ENCODE peak calls at places on chromosomes 6 and 20, in ten cellular contexts. K, H, F, M, U, R, C, A, W and J are unnamed samples.

GRCh38 chr20:5781798-5782750 is 31.9 kb downstream of the SHLD1 start:
- DNase-seq in F (no peak), U (no peak), M (no peak), A (peak), C (no peak), R (no peak), W (no peak), K (peak), H (no peak), J (no peak)

GRCh38 chr20:54194724-54195438 is 13.0 kb upstream of the PFDN4 start:
- DNase-seq in H (no peak), K (no peak), A (no peak), M (no peak), W (peak), C (no peak), U (peak), R (no peak), F (no peak), J (no peak)

GRCh38 chr6:34618430-34619182 is 62.5 kb upstream of the SPDEF start:
- DNase-seq in M (no peak), C (no peak), R (no peak), A (no peak), K (no peak), H (no peak), U (no peak), F (no peak), W (no peak), J (no peak)

GRCh38 chr6:28322661-28323060 is 13.3 kb downstream of the ZSCAN31 start:
- DNase-seq in F (no peak), H (no peak), C (no peak), M (no peak), K (no peak), A (no peak), R (no peak), W (no peak), U (no peak), J (no peak)

GRCh38 chr6:133191323-133191722 is 49.8 kb upstream of the EYA4 start:
- DNase-seq in M (no peak), F (no peak), U (no peak), H (no peak), W (no peak), C (no peak), K (no peak), R (no peak), A (no peak), J (no peak)

GRCh38 chr6:26003102-26003694 is 40.6 kb downstream of the TRIM38 start:
- DNase-seq in A (peak), H (peak), R (no peak), M (peak), C (peak), U (peak), W (peak), K (peak), F (no peak), J (peak)

GRCh38 chr6:11363881-11364576 is 131.6 kb upstream of the NEDD9 start:
- DNase-seq in U (no peak), H (no peak), W (no peak), R (no peak), M (no peak), C (no peak), A (no peak), K (no peak), F (no peak), J (no peak)

GRCh38 chr6:165404703-165405102 is 95.3 kb upstream of the C6orf118 start:
- DNase-seq in A (no peak), C (no peak), W (no peak), R (no peak), M (no peak), U (peak), H (no peak), F (no peak), K (no peak), J (no peak)

GRCh38 chr6:113876654-113877053 is 19.5 kb downstream of the MARCKS start:
- DNase-seq in W (no peak), M (no peak), R (no peak), K (no peak), C (no peak), A (no peak), F (no peak), U (peak), H (no peak), J (no peak)

GRCh38 chr6:53244532-53244931 is 95.9 kb upstream of the GCM1 start:
- DNase-seq in M (no peak), C (no peak), K (no peak), A (no peak), U (no peak), F (no peak), R (no peak), H (no peak), W (no peak), J (no peak)

GRCh38 chr6:136411028-136411329 is 121.3 kb upstream of the BCLAF1 start:
- DNase-seq in M (no peak), A (no peak), K (no peak), C (no peak), W (no peak), R (no peak), F (no peak), H (no peak), U (no peak), J (no peak)

GRCh38 chr20:41318271-41318649 is 729 bp upstream of the ZHX3 start:
- DNase-seq in C (no peak), W (no peak), A (peak), H (no peak), R (no peak), M (no peak), U (no peak), K (no peak), F (no peak), J (no peak)

GRCh38 chr6:84687487-84687886 is 76.9 kb downstream of the TBX18 start:
- DNase-seq in W (no peak), M (no peak), R (no peak), U (no peak), H (no peak), A (no peak), K (no peak), C (no peak), F (no peak), J (no peak)

GRCh38 chr6:11432713-11433450 is 104.7 kb upstream of the TMEM170B start:
- DNase-seq in U (peak), W (peak), F (no peak), C (no peak), M (no peak), H (no peak), R (no peak), K (no peak), A (no peak), J (no peak)

GRCh38 chr20:1567392-1568165 is 10.1 kb upstream of the SIRPD start:
- DNase-seq in A (no peak), K (no peak), U (peak), R (no peak), H (no peak), F (no peak), W (no peak), C (no peak), M (no peak), J (no peak)

GRCh38 chr6:43943781-43944250 is 173.8 kb downstream of the VEGFA start:
- DNase-seq in H (peak), K (no peak), R (no peak), W (no peak), C (no peak), M (no peak), A (peak), U (no peak), F (peak), J (peak)

GRCh38 chr6:110395221-110395620 is 20.2 kb downstream of the DDO start:
- DNase-seq in W (no peak), A (no peak), R (no peak), H (no peak), M (no peak), K (no peak), C (no peak), F (no peak), U (no peak), J (peak)

DNA sequence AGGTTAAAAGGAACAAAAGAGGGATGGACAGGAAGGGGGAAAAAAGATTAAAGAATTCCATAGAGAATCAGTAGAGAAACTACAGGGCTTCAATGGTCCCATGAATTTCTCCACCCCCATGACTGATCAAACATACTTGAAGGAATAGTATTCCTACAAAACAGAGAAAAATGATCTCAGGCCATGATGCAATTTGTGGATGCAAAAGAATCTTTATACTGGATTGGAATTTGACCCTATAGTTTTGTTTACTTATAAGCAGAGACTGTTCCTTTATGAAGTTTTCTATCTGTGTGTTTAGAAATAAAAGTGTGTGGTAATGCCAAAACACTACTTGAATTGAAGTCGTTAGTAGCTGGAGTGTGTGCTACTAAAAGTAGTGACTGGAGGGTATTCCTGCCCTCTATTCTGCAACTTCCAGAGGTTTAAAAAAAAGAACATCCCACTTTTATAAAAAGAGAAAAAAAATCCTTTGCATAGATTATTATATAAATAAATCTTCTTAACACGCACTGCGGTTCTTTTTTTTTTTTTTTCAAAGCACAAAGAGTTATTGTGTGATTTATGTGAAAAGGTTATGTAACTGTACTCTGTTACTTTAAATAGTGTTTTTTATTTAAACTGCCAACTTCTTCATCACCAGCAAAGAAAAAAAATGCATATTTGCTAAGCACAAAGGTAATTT is 214.4 kb upstream of the CITED2 start:
- DNase-seq in A (no peak), K (no peak), M (no peak), H (no peak), F (no peak), W (no peak), C (no peak), R (no peak), U (peak), J (no peak)
- H3K4me3 ChIP-seq in A (no peak), K (no peak), M (no peak), H (no peak), F (no peak), W (no peak), C (no peak), R (no peak), U (no peak), J (no peak)

GRCh38 chr6:33147807-33148666 is 44.2 kb downstream of the COL11A2 start:
- DNase-seq in K (no peak), U (peak), R (no peak), A (no peak), F (no peak), C (peak), W (no peak), M (peak), H (no peak), J (peak)
- TF ChIP-seq CTCF in K (no peak), U (peak), R (peak), A (no peak), F (peak), C (peak), W (peak), M (peak), H (peak), J (peak)

GRCh38 chr6:150169609-150170008 is 26.8 kb downstream of the PPP1R14C start:
- DNase-seq in F (no peak), R (no peak), U (peak), M (no peak), W (no peak), H (no peak), A (no peak), C (no peak), K (no peak), J (no peak)
- TF ChIP-seq POLR2A in F (no peak), R (no peak), U (no peak), M (no peak), W (no peak), H (no peak), A (no peak), C (no peak), K (no peak), J (no peak)

DNA sequence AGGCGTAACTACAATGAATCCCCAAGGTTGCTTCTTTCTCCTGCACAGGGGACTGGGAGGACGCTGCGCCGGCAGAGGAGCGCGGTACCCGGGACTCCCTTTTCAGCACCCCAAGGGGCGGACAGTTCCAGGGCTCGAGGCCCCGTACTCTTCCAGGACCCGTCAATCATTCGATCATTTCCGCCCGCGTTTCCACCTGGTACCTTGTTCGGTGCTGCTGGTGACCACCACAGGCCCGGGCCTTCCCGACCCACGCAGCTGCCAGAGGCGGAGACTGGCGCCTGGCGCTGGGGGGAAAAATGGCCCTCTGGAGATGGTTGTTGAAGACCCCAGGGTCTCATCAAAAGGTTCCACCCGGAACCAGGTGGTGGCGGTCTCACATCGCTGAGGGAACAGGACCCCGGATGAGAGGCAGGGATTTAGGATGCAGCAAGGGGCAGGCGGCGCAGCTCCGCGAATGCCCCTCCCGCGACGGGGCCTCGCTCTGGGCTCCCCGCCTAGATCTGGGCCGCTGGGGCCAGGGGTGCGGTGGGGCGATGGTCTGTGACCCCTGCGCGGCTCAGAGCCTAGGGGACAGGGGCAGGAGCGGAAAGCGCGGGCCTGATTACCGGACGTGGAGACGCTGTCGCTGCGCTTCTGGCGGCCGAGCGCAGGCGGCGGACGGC is 744 bp downstream of the VSX1 start:
- DNase-seq in W (no peak), H (no peak), U (no peak), A (peak), M (peak), K (peak), R (peak), F (no peak), C (no peak), J (peak)
- H3K4me3 ChIP-seq in W (peak), H (no peak), U (no peak), A (no peak), M (no peak), K (no peak), R (no peak), F (no peak), C (no peak), J (peak)